ENCODE peak calls at places on chromosomes 12 and 14, in five cellular contexts. Y is suprapubic skin, H is endothelial cell of umbilical vein, K is right lobe of liver, V is gastrocnemius medialis. W is an unnamed sample. For H3K4me1, the result is how much of the 10 kb centered on the place peaks cover.

GRCh38 chr14:100192250-100192671 is 32.8 kb upstream of the DEGS2 start:
- DNase-seq in Y (peak), V (peak), K (no peak), H (no peak), W (no peak)

GRCh38 chr12:14601692-14602091 is 34.0 kb upstream of the PLBD1 start:
- DNase-seq in H (no peak), K (no peak), Y (no peak), V (no peak), W (no peak)

GRCh38 chr12:2643736-2644135 is 151.0 kb upstream of the FKBP4 start:
- DNase-seq in V (no peak), H (no peak), Y (no peak), K (no peak), W (no peak)

GRCh38 chr14:97253756-97254155 is 456.6 kb downstream of the VRK1 start:
- DNase-seq in V (no peak), K (no peak), H (no peak), Y (no peak), W (no peak)

GRCh38 chr12:79555006-79555925 is 135.5 kb downstream of the PAWR start:
- DNase-seq in K (no peak), V (no peak), H (peak), Y (no peak), W (no peak)

GRCh38 chr12:89414322-89414721 is 62.0 kb upstream of the DUSP6 start:
- DNase-seq in Y (no peak), K (no peak), V (no peak), H (no peak), W (no peak)

GRCh38 chr12:49057888-49058287 is 2.7 kb downstream of the KMT2D start:
- DNase-seq in K (peak), V (no peak), Y (no peak), H (peak), W (no peak)

GRCh38 chr14:99164712-99165111 is 107.3 kb downstream of the BCL11B start:
- DNase-seq in V (no peak), H (no peak), K (no peak), Y (no peak), W (no peak)

GRCh38 chr12:2606186-2606910 is 188.4 kb upstream of the FKBP4 start:
- DNase-seq in Y (no peak), K (no peak), H (no peak), V (no peak), W (no peak)

GRCh38 chr12:107385518-107385917 is 292.2 kb upstream of the CRY1 start:
- DNase-seq in K (no peak), Y (no peak), H (no peak), V (no peak), W (no peak)

GRCh38 chr12:51760231-51760630 is 88.3 kb downstream of the FIGNL2 start:
- DNase-seq in K (no peak), H (no peak), Y (no peak), V (no peak), W (no peak)

GRCh38 chr12:13205809-13206559 is 9.5 kb downstream of the EMP1 start:
- DNase-seq in K (no peak), V (no peak), H (peak), Y (no peak), W (no peak)

GRCh38 chr12:68557011-68557715 is 53.5 kb upstream of the RAP1B start:
- DNase-seq in Y (no peak), H (peak), K (no peak), V (no peak), W (no peak)

GRCh38 chr14:22883191-22883976 is at the start of gene REM2:
- DNase-seq in Y (no peak), V (no peak), H (no peak), K (no peak), W (no peak)

GRCh38 chr12:75042125-75042524 is 167.5 kb downstream of the KCNC2 start:
- DNase-seq in H (no peak), K (no peak), V (no peak), Y (no peak), W (no peak)

GRCh38 chr12:75954076-75954475 is 77.5 kb downstream of the PHLDA1 start:
- DNase-seq in H (peak), Y (no peak), V (no peak), K (no peak), W (no peak)

GRCh38 chr14:72606879-72607278 is 287.0 kb downstream of the DPF3 start:
- DNase-seq in H (no peak), Y (no peak), K (no peak), V (no peak), W (no peak)

GRCh38 chr12:104698871-104699270 is 242.1 kb downstream of the CHST11 start:
- DNase-seq in V (no peak), H (no peak), K (no peak), Y (no peak), W (no peak)

GRCh38 chr12:92908108-92908507 is 21.0 kb downstream of the EEA1 start:
- DNase-seq in Y (no peak), K (no peak), V (no peak), H (no peak), W (no peak)

GRCh38 chr14:100739306-100739705 is 12.6 kb downstream of the DLK1 start:
- DNase-seq in V (no peak), H (no peak), K (peak), Y (peak), W (no peak)

GRCh38 chr12:54058189-54058917 is 4.7 kb downstream of the HOXC4 start:
- DNase-seq in Y (peak), H (no peak), K (no peak), V (no peak), W (no peak)

GRCh38 chr12:25615119-25615518 is 62.0 kb upstream of the LMNTD1 start:
- DNase-seq in V (no peak), Y (no peak), H (peak), K (no peak), W (no peak)

GRCh38 chr12:122079532-122080081 is 1.1 kb downstream of the MLXIP start:
- DNase-seq in Y (peak), H (peak), K (no peak), V (peak), W (no peak)

GRCh38 chr12:49121047-49121696 is 10.0 kb downstream of the TUBA1B start:
- DNase-seq in H (peak), K (peak), Y (no peak), V (peak), W (no peak)

GRCh38 chr14:90760591-90761316 is 55.5 kb downstream of the TTC7B start:
- DNase-seq in K (peak), H (peak), V (no peak), Y (no peak), W (no peak)

GRCh38 chr14:55107766-55108554 is 21.1 kb upstream of the LGALS3 start:
- DNase-seq in K (peak), Y (peak), V (peak), H (peak), W (peak)

GRCh38 chr14:68851078-68851477 is 58.2 kb upstream of the ZFP36L1 start:
- DNase-seq in H (no peak), Y (no peak), K (no peak), V (no peak), W (no peak)

GRCh38 chr14:24887623-24888304 is 162.2 kb downstream of the STXBP6 start:
- DNase-seq in K (no peak), V (no peak), H (no peak), Y (no peak), W (no peak)

GRCh38 chr12:128695697-128696096 is 128.1 kb downstream of the SLC15A4 start:
- DNase-seq in Y (no peak), H (no peak), V (no peak), K (no peak), W (no peak)

GRCh38 chr14:59463773-59464650 is 1.2 kb downstream of the GPR135 start:
- DNase-seq in Y (no peak), H (no peak), V (no peak), K (no peak), W (no peak)

GRCh38 chr14:65949711-65950516 is 536.3 kb upstream of the CCDC196 start:
- DNase-seq in K (no peak), V (peak), H (no peak), Y (no peak), W (no peak)

GRCh38 chr14:97290977-97291376 is 493.8 kb downstream of the VRK1 start:
- DNase-seq in K (no peak), V (no peak), Y (no peak), H (no peak), W (no peak)

GRCh38 chr12:46404225-46404631 is 31.7 kb upstream of the SLC38A2 start:
- DNase-seq in H (peak), V (no peak), K (no peak), Y (no peak), W (no peak)

GRCh38 chr12:52601671-52602070 is 408 bp upstream of the KRT72 start:
- DNase-seq in Y (no peak), K (no peak), H (no peak), V (no peak), W (no peak)

GRCh38 chr14:96958057-96958456 is 160.9 kb downstream of the VRK1 start:
- DNase-seq in V (no peak), Y (no peak), H (no peak), K (no peak), W (no peak)

GRCh38 chr12:52813885-52814709 is at the start of gene KRT4:
- DNase-seq in V (no peak), K (no peak), H (no peak), Y (no peak), W (no peak)

GRCh38 chr12:95218164-95218851 is 701 bp downstream of the VEZT start:
- DNase-seq in Y (no peak), V (no peak), K (no peak), H (peak), W (peak)

GRCh38 chr14:21136024-21136423 is 19.8 kb downstream of the OR5AU1 start:
- DNase-seq in K (no peak), Y (no peak), H (peak), V (no peak), W (no peak)
- TF ChIP-seq POLR2A in K (no peak), Y (no peak), H (no peak), V (no peak), W (no peak)

DNA sequence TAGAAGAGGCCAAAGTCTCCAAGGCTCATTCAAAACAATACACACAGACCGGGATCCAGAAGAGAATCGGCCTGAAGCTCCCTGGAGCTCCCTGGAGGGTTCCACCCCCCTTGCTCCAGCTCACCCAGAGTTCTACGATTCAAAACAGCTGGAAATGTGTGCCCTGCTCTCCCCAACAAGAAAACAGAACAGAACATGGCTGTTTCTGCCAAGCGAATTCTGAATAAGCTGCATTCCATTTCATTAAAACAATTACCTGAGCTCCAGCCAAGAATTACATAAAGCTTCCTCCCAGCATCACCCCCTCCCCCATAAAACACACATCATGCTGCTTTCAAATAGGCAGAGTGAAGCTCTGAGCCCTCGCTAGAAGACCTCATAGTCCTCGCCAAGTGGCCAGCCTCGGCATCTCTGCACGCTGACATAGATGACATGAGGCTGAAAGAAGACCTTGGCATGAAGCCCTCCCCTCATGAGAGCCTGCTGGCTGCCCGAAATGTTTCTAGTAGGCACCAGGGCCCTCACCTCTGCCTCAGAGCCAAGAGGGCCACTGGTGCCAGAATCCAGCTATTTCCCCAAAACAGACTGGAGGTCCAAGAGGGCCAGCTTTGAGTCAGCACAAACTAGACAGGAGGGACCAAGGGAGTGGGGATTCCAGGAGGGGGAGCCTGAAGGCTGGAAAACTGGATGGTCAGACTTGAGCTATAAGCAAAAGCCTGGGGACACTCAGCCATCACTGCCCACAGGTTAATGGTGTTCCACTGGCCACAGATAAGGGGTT is 8.3 kb downstream of the PXN start:
- DNase-seq in V (peak), Y (no peak), K (no peak), H (peak), W (no peak)
- H3K4me1 ChIP-seq in V (half or more), Y (half or more), K (under half), H (half or more), W (half or more)

GRCh38 chr12:44253338-44253856 is 417.5 kb downstream of the TMEM117 start:
- DNase-seq in K (no peak), V (no peak), H (no peak), Y (no peak), W (no peak)

GRCh38 chr12:44246481-44247105 is 410.7 kb downstream of the TMEM117 start:
- DNase-seq in H (no peak), Y (no peak), K (no peak), V (no peak), W (no peak)

GRCh38 chr12:44248436-44248835 is 412.6 kb downstream of the TMEM117 start:
- DNase-seq in Y (no peak), K (no peak), V (no peak), H (no peak), W (no peak)

GRCh38 chr12:44245932-44246331 is 410.1 kb downstream of the TMEM117 start:
- DNase-seq in H (no peak), K (no peak), Y (no peak), V (no peak), W (no peak)

DNA sequence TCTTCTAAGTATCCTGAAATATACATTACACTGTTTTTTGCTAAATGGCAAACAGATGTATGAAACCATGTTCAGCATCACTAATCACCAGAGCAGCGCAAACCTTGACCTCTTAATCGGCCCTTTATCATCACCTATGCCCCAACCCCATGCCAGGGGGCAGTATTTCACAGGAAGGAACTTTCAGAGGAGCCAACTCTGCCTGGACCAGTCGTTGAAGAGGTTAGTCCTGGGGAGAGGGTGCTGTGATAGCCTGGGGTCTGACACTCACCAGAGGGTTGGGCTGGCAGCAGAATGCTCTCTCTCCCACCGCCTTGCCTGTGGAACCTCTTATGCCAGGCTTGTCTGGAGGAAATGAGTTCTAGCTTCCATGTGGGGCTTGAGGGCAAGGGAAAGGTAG is 411.7 kb downstream of the TMEM117 start:
- DNase-seq in Y (no peak), K (no peak), H (no peak), V (no peak), W (no peak)
- TF ChIP-seq CTCF in Y (no peak), K (no peak), H (no peak), V (no peak), W (no peak)

DNA sequence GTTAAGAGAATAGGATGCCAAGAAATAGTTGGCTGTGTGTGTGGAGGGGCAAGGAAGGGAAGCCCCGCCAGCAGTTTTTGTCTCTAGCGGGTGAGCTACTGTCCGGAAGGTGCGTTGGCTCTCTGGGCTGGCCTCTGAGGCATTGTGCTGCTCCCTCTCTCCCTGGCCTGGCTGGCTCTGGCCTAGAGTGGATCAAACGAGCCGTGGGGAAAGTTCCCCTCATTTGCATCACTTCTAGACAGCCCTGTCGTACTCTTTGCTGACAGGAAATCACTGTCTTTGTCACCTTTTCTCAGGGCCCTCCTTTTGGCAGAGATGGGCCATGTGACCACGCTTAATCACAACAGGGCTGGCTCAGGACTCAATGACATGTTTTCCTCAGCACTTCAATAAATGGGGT is 236.1 kb upstream of the NPAS3 start:
- DNase-seq in K (no peak), V (peak), H (peak), Y (peak), W (peak)
- TF ChIP-seq POLR2A in K (no peak), V (no peak), H (no peak), Y (no peak), W (no peak)

GRCh38 chr14:92655372-92655771 is 93.1 kb downstream of the LGMN start:
- DNase-seq in Y (no peak), K (no peak), V (no peak), H (no peak), W (no peak)

GRCh38 chr14:92652413-92653151 is 95.8 kb downstream of the LGMN start:
- DNase-seq in Y (no peak), V (no peak), K (no peak), H (no peak), W (no peak)

GRCh38 chr14:92653162-92653651 is 95.2 kb downstream of the LGMN start:
- DNase-seq in V (no peak), Y (no peak), H (no peak), K (no peak), W (no peak)

GRCh38 chr14:92655802-92656201 is 92.6 kb downstream of the LGMN start:
- DNase-seq in H (no peak), Y (no peak), K (no peak), V (no peak), W (no peak)

DNA sequence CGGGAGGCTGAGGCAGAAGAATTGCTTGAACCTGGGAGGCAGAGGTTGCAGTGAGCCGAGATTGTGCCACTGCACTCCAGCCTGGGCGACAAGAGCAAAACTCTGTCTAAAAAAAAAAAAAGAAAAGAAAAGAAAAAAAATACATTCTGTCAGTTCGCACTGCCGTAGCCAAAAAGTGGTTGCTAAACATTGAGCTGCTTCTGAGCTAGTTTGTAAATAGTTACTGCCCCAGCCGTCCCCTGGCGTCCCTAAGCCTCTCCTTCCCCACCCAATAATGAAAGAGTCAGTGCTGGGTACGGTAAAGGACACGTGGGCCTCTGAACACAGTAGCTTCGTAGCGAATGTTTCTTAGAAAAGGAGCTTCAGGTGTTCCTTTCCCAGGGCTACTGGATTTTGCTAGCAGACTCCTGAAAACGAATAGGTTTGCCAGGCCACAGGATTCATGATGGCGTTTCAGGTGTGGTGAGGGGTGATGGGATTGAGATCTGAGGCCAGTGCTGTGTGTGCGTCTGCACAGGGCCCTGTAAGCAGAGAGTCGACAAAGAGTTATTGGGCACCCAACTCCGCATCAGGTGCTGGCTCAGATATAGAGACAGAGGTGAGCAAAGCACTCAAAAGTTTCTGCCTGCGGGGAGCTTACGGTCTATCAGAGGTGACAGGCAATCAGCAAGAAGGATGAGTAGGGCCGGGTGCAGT is 94.1 kb downstream of the LGMN start:
- DNase-seq in K (no peak), V (no peak), Y (no peak), H (no peak), W (no peak)
- H3K4me1 ChIP-seq in K (under half), V (under half), Y (under half), H (under half), W (under half)

DNA sequence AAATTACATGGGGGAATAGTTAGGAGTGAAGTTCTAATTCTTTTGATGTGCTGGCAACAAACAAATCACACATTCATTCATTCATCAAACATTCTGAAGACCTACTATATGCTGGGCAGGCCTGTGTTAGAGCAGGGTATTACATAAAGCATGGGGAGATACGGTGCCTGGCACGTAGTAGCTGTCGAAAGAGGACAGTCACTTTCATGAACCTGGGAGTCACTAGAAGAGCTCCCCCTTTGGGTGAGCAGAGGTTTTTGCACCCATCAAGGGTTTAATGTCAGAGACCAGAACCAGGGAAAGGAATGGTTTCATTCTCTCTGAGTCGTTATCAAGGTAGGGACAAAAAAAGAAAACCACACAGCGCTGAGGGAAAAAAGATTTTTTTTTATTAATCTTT is 10.0 kb downstream of the LHX5 start:
- DNase-seq in H (no peak), K (no peak), V (no peak), Y (no peak), W (no peak)
- TF ChIP-seq CTCF in H (peak), K (peak), V (no peak), Y (no peak), W (no peak)

GRCh38 chr14:75340921-75341320 is 62.3 kb downstream of the FOS start:
- DNase-seq in K (peak), V (peak), H (peak), Y (peak), W (peak)
- TF ChIP-seq POLR2A in K (peak), V (peak), H (no peak), Y (peak), W (no peak)

W was measured in tibial nerve.